ENCODE peak calls at places on chromosomes 12 and 14, in four cellular contexts. S, X, A and O are unnamed samples.

GRCh38 chr12:104668274-104668718 is 211.5 kb downstream of the CHST11 start:
- DNase-seq in S (no peak), X (no peak), A (no peak), O (peak; percentile 100)

GRCh38 chr12:116861331-116861730 is 19.9 kb downstream of the HRK start:
- DNase-seq in S (no peak), X (peak; percentile 60), A (no peak), O (peak; percentile 56)

GRCh38 chr14:56979961-56980360 is 169.7 kb upstream of the OTX2 start:
- DNase-seq in S (no peak), X (no peak), A (no peak), O (no peak)

GRCh38 chr14:69501362-69501964 is 16.9 kb downstream of the PLEKHD1 start:
- DNase-seq in S (no peak), X (no peak), A (no peak), O (no peak)

GRCh38 chr14:66383271-66383670 is 102.9 kb upstream of the CCDC196 start:
- DNase-seq in S (no peak), X (no peak), A (no peak), O (no peak)

GRCh38 chr12:121038861-121039654 is at the start of gene OASL:
- DNase-seq in S (no peak), X (no peak), A (no peak), O (no peak)

GRCh38 chr14:68840454-68840853 is 47.6 kb upstream of the ZFP36L1 start:
- DNase-seq in S (no peak), X (no peak), A (no peak), O (no peak)

GRCh38 chr14:95516554-95517209 is at the start of gene SYNE3:
- DNase-seq in S (no peak), X (no peak), A (no peak), O (no peak)

GRCh38 chr12:131754184-131754583 is 43.3 kb downstream of the SFSWAP start:
- DNase-seq in S (no peak), X (no peak), A (no peak), O (no peak)

DNA sequence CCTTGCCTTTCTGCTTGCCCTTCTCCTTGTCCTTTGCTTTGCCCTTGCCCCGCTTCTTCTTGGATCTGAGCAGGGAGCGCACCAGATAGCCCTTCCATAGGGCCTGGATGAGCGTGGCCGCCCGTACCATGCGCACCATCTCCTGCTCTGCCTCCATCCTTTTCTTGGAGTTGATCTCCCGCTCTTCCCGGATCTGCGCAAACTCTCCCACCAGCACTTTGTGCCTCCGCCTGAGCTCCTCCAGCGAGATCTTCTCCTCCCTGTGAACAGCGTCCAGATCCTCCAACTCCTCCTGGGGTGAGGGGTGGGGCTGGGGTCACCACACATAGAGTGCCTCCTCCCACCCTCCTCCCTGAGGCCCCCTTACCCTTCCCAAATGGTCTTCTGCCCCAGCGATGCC is 10.1 kb downstream of the RITA1 start:
- DNase-seq in S (no peak), X (no peak), A (no peak), O (no peak)
- H2BK15ac ChIP-seq in S (no peak overlapping the region), X (no peak overlapping the region), A (no peak overlapping the region), O (peak overlapping the region; percentile 82)

GRCh38 chr12:30695327-30696102 is at the start of gene IPO8:
- DNase-seq in S (peak; percentile 91), X (peak; percentile 98), A (peak; percentile 86), O (peak; percentile 95)
- H2BK12ac ChIP-seq in S (no peak within 1 kb of the TSS), X (no peak within 1 kb of the TSS), A (peak within 1 kb of the TSS; percentile 18), O (no peak within 1 kb of the TSS)

GRCh38 chr12:79557690-79558315 is 133.0 kb downstream of the PAWR start:
- DNase-seq in S (no peak), X (no peak), A (no peak), O (no peak)
- H2AK5ac ChIP-seq in S (no peak overlapping the region), X (no peak overlapping the region), A (no peak overlapping the region), O (no peak overlapping the region)

GRCh38 chr12:61848893-61849292 is 411.3 kb upstream of the USP15 start:
- DNase-seq in S (no peak), X (no peak), A (no peak), O (no peak)

DNA sequence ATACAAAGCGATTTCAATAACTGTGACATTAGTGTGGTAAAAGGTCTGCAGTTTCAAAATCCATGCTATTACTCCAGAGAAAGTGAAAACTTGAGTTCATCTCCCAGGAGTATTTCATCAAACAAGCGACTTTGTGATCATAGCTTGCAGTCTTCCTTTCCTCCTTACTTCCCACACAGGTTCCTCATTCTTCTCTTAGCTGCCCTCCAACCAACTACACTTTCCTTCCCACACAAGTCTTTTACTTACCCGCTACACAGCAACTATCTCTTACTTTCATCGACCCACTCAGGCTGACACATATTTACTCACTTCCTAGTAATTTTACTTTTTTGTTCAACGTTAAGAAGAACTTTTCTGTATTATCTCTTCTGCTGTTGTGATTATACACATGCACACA is 413.4 kb upstream of the USP15 start:
- DNase-seq in S (no peak), X (no peak), A (no peak), O (no peak)
- H2BK15ac ChIP-seq in S (no peak overlapping the region), X (no peak overlapping the region), A (no peak overlapping the region), O (no peak overlapping the region)

GRCh38 chr12:65885312-65885711 is 61.0 kb downstream of the HMGA2 start:
- DNase-seq in S (no peak), X (no peak), A (no peak), O (no peak)

GRCh38 chr12:65881348-65881961 is 57.2 kb downstream of the HMGA2 start:
- DNase-seq in S (no peak), X (no peak), A (no peak), O (peak; percentile 87)

GRCh38 chr12:65879878-65880277 is 55.6 kb downstream of the HMGA2 start:
- DNase-seq in S (no peak), X (no peak), A (no peak), O (peak; percentile 89)

GRCh38 chr12:65882504-65882903 is 58.2 kb downstream of the HMGA2 start:
- DNase-seq in S (no peak), X (no peak), A (no peak), O (no peak)

DNA sequence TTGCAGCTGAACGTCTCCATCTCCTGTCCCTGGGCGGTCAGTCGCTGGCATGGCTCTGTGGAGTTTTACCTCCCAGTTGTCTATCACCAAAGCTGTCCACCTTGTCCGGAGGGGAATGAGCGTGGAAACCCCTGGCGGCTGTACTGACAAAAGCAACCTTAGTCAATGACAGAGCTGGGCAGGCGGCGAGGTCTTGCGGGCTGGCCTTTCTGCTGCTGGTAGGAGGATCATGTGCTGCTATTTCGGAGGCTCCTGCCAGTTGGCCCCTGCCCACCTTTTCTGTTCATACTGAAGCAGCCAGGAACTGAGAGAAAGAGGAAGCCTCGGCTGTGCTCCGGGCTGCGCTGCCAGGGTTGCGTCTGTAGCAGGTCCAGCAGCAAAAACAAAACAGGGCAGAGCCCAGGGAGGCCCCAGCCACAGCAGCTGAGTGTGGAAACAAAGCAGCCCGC is 57.7 kb downstream of the HMGA2 start:
- DNase-seq in S (no peak), X (peak; percentile 60), A (no peak), O (no peak)
- H2BK12ac ChIP-seq in S (no peak overlapping the region), X (no peak overlapping the region), A (no peak overlapping the region), O (peak overlapping the region; percentile 11)

DNA sequence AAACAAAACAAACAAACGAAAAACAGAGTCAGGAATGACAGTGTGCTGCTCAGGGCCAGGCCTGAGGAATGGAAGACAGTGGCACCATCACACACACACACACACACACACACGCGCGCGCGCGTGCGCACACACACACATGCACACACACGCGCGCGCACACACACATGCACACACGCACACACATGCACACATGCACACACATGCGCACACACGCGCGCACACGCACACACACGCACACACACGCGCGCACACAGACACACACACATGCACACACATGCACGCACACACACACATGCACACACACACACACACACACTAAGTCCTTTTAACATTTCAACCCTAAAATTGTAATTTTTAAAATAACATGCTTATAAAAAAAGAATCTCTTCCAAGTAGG is 13.2 kb upstream of the MARK3 start:
- DNase-seq in S (no peak), X (no peak), A (no peak), O (no peak)
- H2AK5ac ChIP-seq in S (no peak overlapping the region), X (no peak overlapping the region), A (no peak overlapping the region), O (no peak overlapping the region)

DNA sequence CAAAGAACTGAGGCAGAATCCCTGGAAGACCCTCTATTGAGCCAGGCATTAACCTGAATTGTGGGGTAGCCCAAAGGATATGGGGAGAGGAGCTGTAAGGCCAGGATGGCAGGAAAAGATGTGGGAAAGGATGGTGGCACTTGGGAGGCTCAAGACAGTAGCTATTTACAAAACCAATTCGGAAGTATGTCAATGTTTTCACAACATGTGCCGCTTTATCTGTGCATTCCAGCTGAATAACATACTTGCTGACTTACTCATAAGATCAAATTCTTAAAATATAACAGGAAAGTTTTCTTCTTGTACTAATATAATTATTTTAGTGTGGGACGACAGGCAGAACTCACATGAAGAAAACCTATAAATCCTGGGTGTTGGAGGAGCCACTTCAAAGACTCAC is 10.6 kb downstream of the BBS10 start:
- DNase-seq in S (no peak), X (no peak), A (no peak), O (peak; percentile 41)
- H2BK15ac ChIP-seq in S (no peak overlapping the region), X (no peak overlapping the region), A (no peak overlapping the region), O (no peak overlapping the region)

GRCh38 chr12:31951008-31951407 is 8.2 kb upstream of the RESF1 start:
- DNase-seq in S (no peak), X (no peak), A (no peak), O (no peak)

GRCh38 chr12:31950492-31950891 is 8.7 kb upstream of the RESF1 start:
- DNase-seq in S (no peak), X (no peak), A (no peak), O (no peak)

GRCh38 chr12:31952418-31952817 is 6.8 kb upstream of the RESF1 start:
- DNase-seq in S (no peak), X (no peak), A (no peak), O (no peak)

GRCh38 chr12:31950088-31950487 is 9.1 kb upstream of the RESF1 start:
- DNase-seq in S (no peak), X (no peak), A (no peak), O (no peak)

GRCh38 chr12:31951939-31952338 is 7.3 kb upstream of the RESF1 start:
- DNase-seq in S (no peak), X (no peak), A (no peak), O (no peak)
- H2BK12ac ChIP-seq in S (no peak overlapping the region), X (no peak overlapping the region), A (no peak overlapping the region), O (no peak overlapping the region)

GRCh38 chr12:29781176-29781575 is 2.6 kb downstream of the TMTC1 start:
- DNase-seq in S (no peak), X (no peak), A (no peak), O (peak; percentile 7)
- H2AK5ac ChIP-seq in S (no peak overlapping the region), X (no peak overlapping the region), A (no peak overlapping the region), O (no peak overlapping the region)